ENCODE peak calls at places on chromosomes 13 and 19, in seven cellular contexts. One of them, this sample, is unnamed.

GRCh38 chr13:41426047-41426446 is 31.3 kb upstream of the RGCC start:
- DNase-seq in psoas muscle: no peak
- DNase-seq in A549: no peak
- DNase-seq in stimulated activated CD4-positive, alpha-beta T cell treated with anti-CD3 and anti-CD28 coated beads, Interleukin-2, amount 100 ng/mL, for 48 hours: no peak
- DNase-seq in AG09319: no peak
- DNase-seq in colonic mucosa: no peak
- DNase-seq in NCI-H748 treated with DMSO at 0.1 percent for 48 hours: no peak
- DNase-seq in this sample: no peak

GRCh38 chr13:75556961-75557360 is 7.4 kb downstream of the UCHL3 start:
- DNase-seq in psoas muscle: no peak
- DNase-seq in A549: no peak
- DNase-seq in stimulated activated CD4-positive, alpha-beta T cell treated with anti-CD3 and anti-CD28 coated beads, Interleukin-2, amount 100 ng/mL, for 48 hours: no peak
- DNase-seq in AG09319: no peak
- DNase-seq in colonic mucosa: no peak
- DNase-seq in NCI-H748 treated with DMSO at 0.1 percent for 48 hours: no peak
- DNase-seq in this sample: no peak

GRCh38 chr13:95494082-95494681 is 58.3 kb upstream of the CLDN10 start:
- DNase-seq in psoas muscle: no peak
- DNase-seq in A549: peak
- DNase-seq in stimulated activated CD4-positive, alpha-beta T cell treated with anti-CD3 and anti-CD28 coated beads, Interleukin-2, amount 100 ng/mL, for 48 hours: no peak
- DNase-seq in AG09319: peak
- DNase-seq in colonic mucosa: peak
- DNase-seq in NCI-H748 treated with DMSO at 0.1 percent for 48 hours: peak
- DNase-seq in this sample: peak

GRCh38 chr19:5407356-5407755 is 47.9 kb upstream of the ZNRF4 start:
- DNase-seq in psoas muscle: no peak
- DNase-seq in A549: peak
- DNase-seq in stimulated activated CD4-positive, alpha-beta T cell treated with anti-CD3 and anti-CD28 coated beads, Interleukin-2, amount 100 ng/mL, for 48 hours: no peak
- DNase-seq in AG09319: no peak
- DNase-seq in colonic mucosa: no peak
- DNase-seq in NCI-H748 treated with DMSO at 0.1 percent for 48 hours: no peak
- DNase-seq in this sample: peak

GRCh38 chr13:26067601-26068000 is 15.8 kb upstream of the SHISA2 start:
- DNase-seq in psoas muscle: no peak
- DNase-seq in A549: no peak
- DNase-seq in stimulated activated CD4-positive, alpha-beta T cell treated with anti-CD3 and anti-CD28 coated beads, Interleukin-2, amount 100 ng/mL, for 48 hours: no peak
- DNase-seq in AG09319: no peak
- DNase-seq in colonic mucosa: no peak
- DNase-seq in NCI-H748 treated with DMSO at 0.1 percent for 48 hours: no peak
- DNase-seq in this sample: no peak

GRCh38 chr19:49361438-49362047 is 673 bp downstream of the TEAD2 start:
- DNase-seq in psoas muscle: peak
- DNase-seq in A549: peak
- DNase-seq in stimulated activated CD4-positive, alpha-beta T cell treated with anti-CD3 and anti-CD28 coated beads, Interleukin-2, amount 100 ng/mL, for 48 hours: no peak
- DNase-seq in AG09319: peak
- DNase-seq in colonic mucosa: peak
- DNase-seq in NCI-H748 treated with DMSO at 0.1 percent for 48 hours: no peak
- DNase-seq in this sample: peak

GRCh38 chr19:10344780-10345179 is 5.4 kb upstream of the ICAM3 start:
- DNase-seq in psoas muscle: no peak
- DNase-seq in A549: no peak
- DNase-seq in stimulated activated CD4-positive, alpha-beta T cell treated with anti-CD3 and anti-CD28 coated beads, Interleukin-2, amount 100 ng/mL, for 48 hours: no peak
- DNase-seq in AG09319: no peak
- DNase-seq in colonic mucosa: no peak
- DNase-seq in NCI-H748 treated with DMSO at 0.1 percent for 48 hours: no peak
- DNase-seq in this sample: no peak

GRCh38 chr13:49693191-49693733 is 2.0 kb upstream of the EBPL start:
- DNase-seq in psoas muscle: no peak
- DNase-seq in A549: no peak
- DNase-seq in stimulated activated CD4-positive, alpha-beta T cell treated with anti-CD3 and anti-CD28 coated beads, Interleukin-2, amount 100 ng/mL, for 48 hours: no peak
- DNase-seq in AG09319: no peak
- DNase-seq in colonic mucosa: no peak
- DNase-seq in NCI-H748 treated with DMSO at 0.1 percent for 48 hours: no peak
- DNase-seq in this sample: no peak

GRCh38 chr19:42323852-42324654 is 1.4 kb upstream of the MEGF8 start:
- DNase-seq in psoas muscle: no peak
- DNase-seq in A549: no peak
- DNase-seq in stimulated activated CD4-positive, alpha-beta T cell treated with anti-CD3 and anti-CD28 coated beads, Interleukin-2, amount 100 ng/mL, for 48 hours: no peak
- DNase-seq in AG09319: no peak
- DNase-seq in colonic mucosa: no peak
- DNase-seq in NCI-H748 treated with DMSO at 0.1 percent for 48 hours: no peak
- DNase-seq in this sample: no peak

GRCh38 chr13:113544071-113544891 is 40.3 kb upstream of the TFDP1 start:
- DNase-seq in psoas muscle: no peak
- DNase-seq in A549: no peak
- DNase-seq in stimulated activated CD4-positive, alpha-beta T cell treated with anti-CD3 and anti-CD28 coated beads, Interleukin-2, amount 100 ng/mL, for 48 hours: no peak
- DNase-seq in AG09319: no peak
- DNase-seq in colonic mucosa: no peak
- DNase-seq in NCI-H748 treated with DMSO at 0.1 percent for 48 hours: no peak
- DNase-seq in this sample: no peak

GRCh38 chr13:97809576-97809975 is 143.9 kb upstream of the IPO5 start:
- DNase-seq in psoas muscle: no peak
- DNase-seq in A549: no peak
- DNase-seq in stimulated activated CD4-positive, alpha-beta T cell treated with anti-CD3 and anti-CD28 coated beads, Interleukin-2, amount 100 ng/mL, for 48 hours: no peak
- DNase-seq in AG09319: no peak
- DNase-seq in colonic mucosa: no peak
- DNase-seq in NCI-H748 treated with DMSO at 0.1 percent for 48 hours: no peak
- DNase-seq in this sample: no peak

GRCh38 chr19:48499352-48500090 is 12.1 kb downstream of the LMTK3 start:
- DNase-seq in psoas muscle: no peak
- DNase-seq in A549: no peak
- DNase-seq in stimulated activated CD4-positive, alpha-beta T cell treated with anti-CD3 and anti-CD28 coated beads, Interleukin-2, amount 100 ng/mL, for 48 hours: no peak
- DNase-seq in AG09319: no peak
- DNase-seq in colonic mucosa: no peak
- DNase-seq in NCI-H748 treated with DMSO at 0.1 percent for 48 hours: no peak
- DNase-seq in this sample: no peak

GRCh38 chr19:35247526-35248309 is 1.1 kb upstream of the LSR start:
- DNase-seq in psoas muscle: peak
- DNase-seq in A549: peak
- DNase-seq in stimulated activated CD4-positive, alpha-beta T cell treated with anti-CD3 and anti-CD28 coated beads, Interleukin-2, amount 100 ng/mL, for 48 hours: peak
- DNase-seq in AG09319: no peak
- DNase-seq in colonic mucosa: peak
- DNase-seq in NCI-H748 treated with DMSO at 0.1 percent for 48 hours: peak
- DNase-seq in this sample: no peak

GRCh38 chr13:106619688-106620555 is 52.0 kb upstream of the ARGLU1 start:
- DNase-seq in psoas muscle: no peak
- DNase-seq in A549: peak
- DNase-seq in stimulated activated CD4-positive, alpha-beta T cell treated with anti-CD3 and anti-CD28 coated beads, Interleukin-2, amount 100 ng/mL, for 48 hours: no peak
- DNase-seq in AG09319: peak
- DNase-seq in colonic mucosa: peak
- DNase-seq in NCI-H748 treated with DMSO at 0.1 percent for 48 hours: peak
- DNase-seq in this sample: peak

GRCh38 chr19:1206733-1207301 is 1.2 kb downstream of the STK11 start:
- DNase-seq in psoas muscle: no peak
- DNase-seq in A549: no peak
- DNase-seq in stimulated activated CD4-positive, alpha-beta T cell treated with anti-CD3 and anti-CD28 coated beads, Interleukin-2, amount 100 ng/mL, for 48 hours: no peak
- DNase-seq in AG09319: no peak
- DNase-seq in colonic mucosa: peak
- DNase-seq in NCI-H748 treated with DMSO at 0.1 percent for 48 hours: no peak
- DNase-seq in this sample: peak

GRCh38 chr19:7295912-7296486 is 1.8 kb upstream of the INSR start:
- DNase-seq in psoas muscle: no peak
- DNase-seq in A549: no peak
- DNase-seq in stimulated activated CD4-positive, alpha-beta T cell treated with anti-CD3 and anti-CD28 coated beads, Interleukin-2, amount 100 ng/mL, for 48 hours: no peak
- DNase-seq in AG09319: no peak
- DNase-seq in colonic mucosa: no peak
- DNase-seq in NCI-H748 treated with DMSO at 0.1 percent for 48 hours: no peak
- DNase-seq in this sample: no peak

GRCh38 chr19:41318696-41319499 is 8.9 kb downstream of the CCDC97 start:
- DNase-seq in psoas muscle: no peak
- DNase-seq in A549: no peak
- DNase-seq in stimulated activated CD4-positive, alpha-beta T cell treated with anti-CD3 and anti-CD28 coated beads, Interleukin-2, amount 100 ng/mL, for 48 hours: no peak
- DNase-seq in AG09319: no peak
- DNase-seq in colonic mucosa: no peak
- DNase-seq in NCI-H748 treated with DMSO at 0.1 percent for 48 hours: no peak
- DNase-seq in this sample: no peak

GRCh38 chr19:566403-566802 is 6.0 kb upstream of the BSG start:
- DNase-seq in psoas muscle: no peak
- DNase-seq in A549: no peak
- DNase-seq in stimulated activated CD4-positive, alpha-beta T cell treated with anti-CD3 and anti-CD28 coated beads, Interleukin-2, amount 100 ng/mL, for 48 hours: no peak
- DNase-seq in AG09319: no peak
- DNase-seq in colonic mucosa: no peak
- DNase-seq in NCI-H748 treated with DMSO at 0.1 percent for 48 hours: no peak
- DNase-seq in this sample: peak

GRCh38 chr13:28579334-28579733 is 79.6 kb upstream of the POMP start:
- DNase-seq in psoas muscle: no peak
- DNase-seq in A549: no peak
- DNase-seq in stimulated activated CD4-positive, alpha-beta T cell treated with anti-CD3 and anti-CD28 coated beads, Interleukin-2, amount 100 ng/mL, for 48 hours: no peak
- DNase-seq in AG09319: no peak
- DNase-seq in colonic mucosa: no peak
- DNase-seq in NCI-H748 treated with DMSO at 0.1 percent for 48 hours: no peak
- DNase-seq in this sample: no peak

GRCh38 chr19:47806435-47806834 is 2.1 kb upstream of the TPRX1 start:
- DNase-seq in psoas muscle: no peak
- DNase-seq in A549: no peak
- DNase-seq in stimulated activated CD4-positive, alpha-beta T cell treated with anti-CD3 and anti-CD28 coated beads, Interleukin-2, amount 100 ng/mL, for 48 hours: no peak
- DNase-seq in AG09319: no peak
- DNase-seq in colonic mucosa: no peak
- DNase-seq in NCI-H748 treated with DMSO at 0.1 percent for 48 hours: no peak
- DNase-seq in this sample: no peak

GRCh38 chr13:100530645-100531044 is 57.9 kb downstream of the GGACT start:
- DNase-seq in psoas muscle: peak
- DNase-seq in A549: no peak
- DNase-seq in stimulated activated CD4-positive, alpha-beta T cell treated with anti-CD3 and anti-CD28 coated beads, Interleukin-2, amount 100 ng/mL, for 48 hours: no peak
- DNase-seq in AG09319: no peak
- DNase-seq in colonic mucosa: no peak
- DNase-seq in NCI-H748 treated with DMSO at 0.1 percent for 48 hours: no peak
- DNase-seq in this sample: no peak

GRCh38 chr19:10353793-10354391 is 14.5 kb upstream of the ICAM3 start:
- DNase-seq in psoas muscle: peak
- DNase-seq in A549: no peak
- DNase-seq in stimulated activated CD4-positive, alpha-beta T cell treated with anti-CD3 and anti-CD28 coated beads, Interleukin-2, amount 100 ng/mL, for 48 hours: peak
- DNase-seq in AG09319: no peak
- DNase-seq in colonic mucosa: no peak
- DNase-seq in NCI-H748 treated with DMSO at 0.1 percent for 48 hours: no peak
- DNase-seq in this sample: peak

GRCh38 chr13:106520205-106521004 is 15.1 kb downstream of the EFNB2 start:
- DNase-seq in psoas muscle: no peak
- DNase-seq in A549: no peak
- DNase-seq in stimulated activated CD4-positive, alpha-beta T cell treated with anti-CD3 and anti-CD28 coated beads, Interleukin-2, amount 100 ng/mL, for 48 hours: no peak
- DNase-seq in AG09319: no peak
- DNase-seq in colonic mucosa: no peak
- DNase-seq in NCI-H748 treated with DMSO at 0.1 percent for 48 hours: peak
- DNase-seq in this sample: peak

GRCh38 chr19:16040642-16041041 is 35.7 kb upstream of the TPM4 start:
- DNase-seq in psoas muscle: no peak
- DNase-seq in A549: no peak
- DNase-seq in stimulated activated CD4-positive, alpha-beta T cell treated with anti-CD3 and anti-CD28 coated beads, Interleukin-2, amount 100 ng/mL, for 48 hours: no peak
- DNase-seq in AG09319: no peak
- DNase-seq in colonic mucosa: no peak
- DNase-seq in NCI-H748 treated with DMSO at 0.1 percent for 48 hours: no peak
- DNase-seq in this sample: peak

This sample was measured in amniotic epithelial cell.